ENCODE peak calls at places on chromosomes 16 and 17, in six cellular contexts. Y is naive thymus-derived CD8-positive, alpha-beta T cell; E is T-cell; A is left ventricle myocardium superior; N is stimulated activated naive CD8-positive, alpha-beta T cell treated with anti-CD3 and anti-CD28 coated beads, Interleukin-15, Interleukin-2, amounts not matched to agents 100 U/mL and 50 U/mL, for 24 hours; T is left cardiac atrium. K is an unnamed sample.

GRCh38 chr16:21222495-21223337 is 10.8 kb upstream of the ANKS4B start:
- ATAC-seq in T (no peak), N (no peak), A (no peak), Y (no peak), E (no peak), K (no peak)

GRCh38 chr16:4347765-4348509 is 3.2 kb downstream of the PAM16 start:
- ATAC-seq in E (no peak), Y (no peak), N (no peak), A (peak; percentile 1), T (peak; percentile 14), K (no peak)

GRCh38 chr17:61393904-61394629 is 5.6 kb upstream of the TBX2 start:
- ATAC-seq in Y (no peak), N (no peak), E (no peak), T (no peak), A (no peak), K (no peak)

GRCh38 chr17:65553646-65554567 is 7.5 kb downstream of the AXIN2 start:
- ATAC-seq in N (no peak), A (no peak), E (no peak), Y (no peak), T (peak; percentile 0), K (no peak)

GRCh38 chr16:47492428-47493357 is 31.6 kb downstream of the PHKB start:
- ATAC-seq in T (peak; percentile 99), Y (peak; percentile 28), N (peak; percentile 81), A (peak; percentile 100), E (no peak), K (peak; percentile 79)

GRCh38 chr16:53865492-53865863 is 161.5 kb downstream of the FTO start:
- ATAC-seq in E (no peak), T (no peak), N (peak; percentile 73), A (peak; percentile 73), Y (no peak), K (peak; percentile 91)

GRCh38 chr17:44197980-44198720 is 1.5 kb downstream of the ATXN7L3 start:
- ATAC-seq in T (no peak), E (peak; percentile 21), A (no peak), N (peak; percentile 17), Y (peak; percentile 31), K (peak; percentile 22)

GRCh38 chr16:80931985-80932720 is 74.5 kb downstream of the CMC2 start:
- ATAC-seq in N (peak; percentile 35), E (peak; percentile 53), Y (no peak), T (peak; percentile 91), A (peak; percentile 94), K (peak; percentile 47)

GRCh38 chr17:79988163-79988971 is 47.3 kb downstream of the TBC1D16 start:
- ATAC-seq in N (peak; percentile 11), E (no peak), A (no peak), T (no peak), Y (no peak), K (no peak)

GRCh38 chr16:831571-832443 is 31.3 kb upstream of the GNG13 start:
- ATAC-seq in E (no peak), Y (no peak), A (no peak), N (no peak), T (no peak), K (no peak)

GRCh38 chr16:65829076-65829475 is 537.4 kb upstream of the CDH5 start:
- ATAC-seq in N (no peak), E (no peak), Y (no peak), A (no peak), T (no peak), K (no peak)

GRCh38 chr16:75326333-75326732 is 74.9 kb upstream of the BCAR1 start:
- ATAC-seq in A (no peak), E (peak; percentile 99), N (no peak), Y (peak; percentile 67), T (no peak), K (no peak)

GRCh38 chr16:85902366-85903155 is 3.6 kb downstream of the IRF8 start:
- ATAC-seq in Y (peak; percentile 63), N (peak; percentile 70), E (peak; percentile 59), T (no peak), A (no peak), K (peak; percentile 50)

GRCh38 chr17:2103456-2103855 is 48.6 kb downstream of the HIC1 start:
- ATAC-seq in N (no peak), Y (no peak), E (no peak), T (no peak), A (no peak), K (no peak)

GRCh38 chr16:56233795-56234566 is 42.7 kb downstream of the GNAO1 start:
- ATAC-seq in A (no peak), E (no peak), T (no peak), Y (no peak), N (no peak), K (no peak)

GRCh38 chr17:82838386-82839063 is 1.3 kb downstream of the ZNF750 start:
- ATAC-seq in Y (no peak), E (no peak), N (no peak), A (peak; percentile 72), T (peak; percentile 67), K (peak; percentile 34)

GRCh38 chr16:84608281-84608680 is 9.6 kb downstream of the COTL1 start:
- ATAC-seq in E (peak; percentile 63), T (no peak), Y (peak; percentile 68), A (no peak), N (no peak), K (no peak)

GRCh38 chr16:83143788-83144187 is 517.0 kb downstream of the CDH13 start:
- ATAC-seq in T (no peak), Y (no peak), E (no peak), N (no peak), A (no peak), K (no peak)

GRCh38 chr16:14198603-14199002 is 127.5 kb downstream of the MRTFB start:
- ATAC-seq in E (no peak), A (no peak), N (no peak), T (no peak), Y (no peak), K (no peak)

GRCh38 chr16:13994239-13995106 is 74.5 kb downstream of the ERCC4 start:
- ATAC-seq in A (peak; percentile 93), E (no peak), T (peak; percentile 89), N (no peak), Y (no peak), K (no peak)

GRCh38 chr17:65278820-65279184 is 141.6 kb downstream of the RGS9 start:
- ATAC-seq in T (no peak), E (no peak), A (no peak), N (no peak), Y (no peak), K (no peak)

GRCh38 chr17:17200311-17200710 is 5.8 kb downstream of the PLD6 start:
- ATAC-seq in A (no peak), N (no peak), T (no peak), Y (no peak), E (no peak), K (no peak)

GRCh38 chr16:86479419-86479818 is 30.9 kb upstream of the FOXF1 start:
- ATAC-seq in Y (no peak), N (no peak), A (no peak), T (no peak), E (no peak), K (no peak)

GRCh38 chr17:560379-560935 is 154.2 kb downstream of the VPS53 start:
- ATAC-seq in T (peak; percentile 51), N (no peak), E (no peak), Y (no peak), A (peak; percentile 56), K (peak; percentile 27)

GRCh38 chr16:13883881-13884280 is 36.1 kb upstream of the ERCC4 start:
- ATAC-seq in A (no peak), E (no peak), T (no peak), N (no peak), Y (no peak), K (no peak)

GRCh38 chr17:44448412-44448811 is 54.8 kb downstream of the GPATCH8 start:
- ATAC-seq in Y (no peak), A (no peak), E (no peak), T (no peak), N (no peak), K (no peak)

GRCh38 chr16:2187212-2187611 is 9.2 kb downstream of the CASKIN1 start:
- ATAC-seq in T (no peak), E (no peak), Y (no peak), A (no peak), N (no peak), K (no peak)

GRCh38 chr17:67461228-67461780 is 84.2 kb downstream of the PITPNC1 start:
- ATAC-seq in Y (peak; percentile 35), A (no peak), E (peak; percentile 14), N (peak; percentile 94), T (no peak), K (no peak)

GRCh38 chr17:78268960-78269892 is 37.8 kb downstream of the TMEM235 start:
- ATAC-seq in E (no peak), A (no peak), Y (no peak), N (no peak), T (no peak), K (no peak)

GRCh38 chr16:35200662-35201061 is 1741.2 kb downstream of the TP53TG3F start:
- ATAC-seq in A (no peak), Y (no peak), N (no peak), T (no peak), E (no peak), K (no peak)

GRCh38 chr16:80627108-80627507 is 86.3 kb downstream of the DYNLRB2 start:
- ATAC-seq in N (no peak), A (no peak), E (no peak), Y (no peak), T (no peak), K (no peak)

GRCh38 chr16:24626251-24626650 is 86.9 kb downstream of the RBBP6 start:
- ATAC-seq in E (no peak), N (no peak), Y (no peak), A (no peak), T (no peak), K (no peak)